ENCODE peak calls at places on chromosomes 3 and 15, in five cellular contexts. One of them, this sample, is unnamed.
A peak's percentile ranks its signal among the peaks of the same experiment; 100 is the strongest.

GRCh38 chr3:88195951-88196434 is 46.2 kb downstream of the C3orf38 start:
- DNase-seq in thyroid gland: no peak
- DNase-seq in IMR-90: peak; percentile 56
- DNase-seq in ovary: no peak
- DNase-seq in sigmoid colon: no peak
- DNase-seq in this sample: no peak

GRCh38 chr3:14988988-14989394 is 41.6 kb downstream of the NR2C2 start:
- DNase-seq in ovary: no peak
- DNase-seq in sigmoid colon: no peak
- DNase-seq in thyroid gland: no peak
- DNase-seq in IMR-90: no peak
- DNase-seq in this sample: no peak

GRCh38 chr15:72784233-72784876 is 797 bp upstream of the ADPGK start:
- DNase-seq in ovary: no peak
- DNase-seq in sigmoid colon: no peak
- DNase-seq in thyroid gland: no peak
- DNase-seq in IMR-90: peak; percentile 89
- DNase-seq in this sample: no peak

GRCh38 chr3:149765762-149766334 is 13.6 kb upstream of the COMMD2 start:
- DNase-seq in IMR-90: peak; percentile 67
- DNase-seq in sigmoid colon: no peak
- DNase-seq in thyroid gland: no peak
- DNase-seq in ovary: no peak
- DNase-seq in this sample: no peak

GRCh38 chr3:114504941-114505632 is 211.3 kb downstream of the TIGIT start:
- DNase-seq in ovary: no peak
- DNase-seq in thyroid gland: no peak
- DNase-seq in sigmoid colon: no peak
- DNase-seq in IMR-90: peak; percentile 20
- DNase-seq in this sample: no peak

GRCh38 chr15:83064859-83065258 is 2.2 kb downstream of the BTBD1 start:
- DNase-seq in thyroid gland: no peak
- DNase-seq in ovary: no peak
- DNase-seq in IMR-90: peak; percentile 37
- DNase-seq in sigmoid colon: no peak
- DNase-seq in this sample: no peak

GRCh38 chr3:56593455-56594158 is 36.6 kb downstream of the CCDC66 start:
- DNase-seq in sigmoid colon: no peak
- DNase-seq in IMR-90: no peak
- DNase-seq in ovary: no peak
- DNase-seq in thyroid gland: no peak
- DNase-seq in this sample: no peak

GRCh38 chr3:127803619-127804018 is 18.7 kb downstream of the MGLL start:
- DNase-seq in ovary: no peak
- DNase-seq in IMR-90: peak; percentile 98
- DNase-seq in sigmoid colon: no peak
- DNase-seq in thyroid gland: no peak
- DNase-seq in this sample: no peak

GRCh38 chr15:87538327-87538834 is 718.2 kb downstream of the NTRK3 start:
- DNase-seq in ovary: no peak
- DNase-seq in thyroid gland: no peak
- DNase-seq in IMR-90: no peak
- DNase-seq in sigmoid colon: no peak
- DNase-seq in this sample: no peak

GRCh38 chr3:105430460-105430859 is 63.8 kb downstream of the ALCAM start:
- DNase-seq in thyroid gland: no peak
- DNase-seq in ovary: no peak
- DNase-seq in sigmoid colon: no peak
- DNase-seq in IMR-90: no peak
- DNase-seq in this sample: no peak

GRCh38 chr15:47439146-47439869 is 278.0 kb upstream of the SEMA6D start:
- DNase-seq in IMR-90: peak; percentile 65
- DNase-seq in thyroid gland: no peak
- DNase-seq in ovary: no peak
- DNase-seq in sigmoid colon: no peak
- DNase-seq in this sample: no peak

GRCh38 chr15:72227720-72228119 is 3.3 kb downstream of the PKM start:
- DNase-seq in sigmoid colon: no peak
- DNase-seq in ovary: no peak
- DNase-seq in thyroid gland: no peak
- DNase-seq in IMR-90: no peak
- DNase-seq in this sample: no peak

DNA sequence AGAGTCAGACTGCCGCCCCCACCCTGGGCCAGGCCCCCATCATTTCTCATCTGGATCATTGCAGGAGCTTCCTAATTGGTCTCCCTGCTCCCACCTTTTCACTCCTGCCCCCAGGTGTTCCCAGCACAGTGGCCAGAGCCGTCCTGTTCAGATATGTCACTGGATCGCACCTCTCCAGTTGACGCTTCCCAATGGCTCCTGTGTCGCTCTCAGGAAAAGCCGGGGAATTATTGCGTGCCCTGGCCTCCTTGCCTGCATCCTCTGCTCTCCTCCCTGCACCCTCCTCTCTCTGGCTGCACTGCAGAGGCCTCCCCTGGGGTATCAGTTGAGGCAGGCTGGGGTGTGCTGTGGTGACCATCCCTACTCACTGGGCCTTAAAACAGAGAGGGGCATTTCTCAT is 25.5 kb upstream of the CYP11A1 start:
- DNase-seq in IMR-90: no peak
- DNase-seq in ovary: no peak
- DNase-seq in sigmoid colon: no peak
- DNase-seq in thyroid gland: no peak
- DNase-seq in this sample: no peak
- H3K4me1 ChIP-seq in IMR-90: peaks cover 33% of the 10 kb centered on the region
- H3K4me1 ChIP-seq in ovary: no peaks in the 10 kb centered on the region
- H3K4me1 ChIP-seq in sigmoid colon: no peaks in the 10 kb centered on the region
- H3K4me1 ChIP-seq in thyroid gland: no peaks in the 10 kb centered on the region
- H3K4me1 ChIP-seq in this sample: no peaks in the 10 kb centered on the region

GRCh38 chr15:51622269-51623180 is at the start of gene DMXL2:
- DNase-seq in sigmoid colon: peak; percentile 93
- DNase-seq in ovary: peak; percentile 81
- DNase-seq in IMR-90: peak; percentile 85
- DNase-seq in thyroid gland: peak; percentile 87
- DNase-seq in this sample: peak; percentile 90
- TF ChIP-seq POLR2A in sigmoid colon: no peak
- TF ChIP-seq POLR2A in ovary: no peak
- TF ChIP-seq POLR2A in IMR-90: no peak
- TF ChIP-seq POLR2A in thyroid gland: peak; percentile 59
- TF ChIP-seq POLR2A in this sample: peak; percentile 55

GRCh38 chr3:52915245-52915772 is 18.0 kb upstream of the STIMATE start:
- DNase-seq in IMR-90: no peak
- DNase-seq in sigmoid colon: no peak
- DNase-seq in thyroid gland: no peak
- DNase-seq in ovary: no peak
- DNase-seq in this sample: no peak
- H3K27ac ChIP-seq in IMR-90: no peak overlapping the region
- H3K27ac ChIP-seq in sigmoid colon: no peak overlapping the region
- H3K27ac ChIP-seq in thyroid gland: no peak overlapping the region
- H3K27ac ChIP-seq in ovary: no peak overlapping the region
- H3K27ac ChIP-seq in this sample: no peak overlapping the region

GRCh38 chr3:11204697-11205397 is 50.6 kb downstream of the HRH1 start:
- DNase-seq in thyroid gland: peak; percentile 41
- DNase-seq in IMR-90: no peak
- DNase-seq in sigmoid colon: peak; percentile 32
- DNase-seq in ovary: no peak
- DNase-seq in this sample: no peak
- H3K4me1 ChIP-seq in thyroid gland: peaks cover 41% of the 10 kb centered on the region
- H3K4me1 ChIP-seq in IMR-90: peaks cover 17% of the 10 kb centered on the region
- H3K4me1 ChIP-seq in sigmoid colon: peaks cover 32% of the 10 kb centered on the region
- H3K4me1 ChIP-seq in ovary: peaks cover 1% of the 10 kb centered on the region
- H3K4me1 ChIP-seq in this sample: no peaks in the 10 kb centered on the region

GRCh38 chr15:88628018-88628673 is 7.0 kb downstream of the AEN start:
- DNase-seq in ovary: no peak
- DNase-seq in thyroid gland: no peak
- DNase-seq in IMR-90: no peak
- DNase-seq in sigmoid colon: peak; percentile 54
- DNase-seq in this sample: no peak
- TF ChIP-seq POLR2A in ovary: no peak
- TF ChIP-seq POLR2A in thyroid gland: no peak
- TF ChIP-seq POLR2A in IMR-90: no peak
- TF ChIP-seq POLR2A in sigmoid colon: no peak
- TF ChIP-seq POLR2A in this sample: no peak

GRCh38 chr3:187568171-187568570 is 102.0 kb downstream of the SST start:
- DNase-seq in ovary: no peak
- DNase-seq in IMR-90: no peak
- DNase-seq in thyroid gland: no peak
- DNase-seq in sigmoid colon: no peak
- DNase-seq in this sample: no peak
- H3K27ac ChIP-seq in ovary: no peak overlapping the region
- H3K27ac ChIP-seq in IMR-90: peak overlapping the region; percentile 69
- H3K27ac ChIP-seq in thyroid gland: peak overlapping the region; percentile 38
- H3K27ac ChIP-seq in sigmoid colon: no peak overlapping the region
- H3K27ac ChIP-seq in this sample: no peak overlapping the region

DNA sequence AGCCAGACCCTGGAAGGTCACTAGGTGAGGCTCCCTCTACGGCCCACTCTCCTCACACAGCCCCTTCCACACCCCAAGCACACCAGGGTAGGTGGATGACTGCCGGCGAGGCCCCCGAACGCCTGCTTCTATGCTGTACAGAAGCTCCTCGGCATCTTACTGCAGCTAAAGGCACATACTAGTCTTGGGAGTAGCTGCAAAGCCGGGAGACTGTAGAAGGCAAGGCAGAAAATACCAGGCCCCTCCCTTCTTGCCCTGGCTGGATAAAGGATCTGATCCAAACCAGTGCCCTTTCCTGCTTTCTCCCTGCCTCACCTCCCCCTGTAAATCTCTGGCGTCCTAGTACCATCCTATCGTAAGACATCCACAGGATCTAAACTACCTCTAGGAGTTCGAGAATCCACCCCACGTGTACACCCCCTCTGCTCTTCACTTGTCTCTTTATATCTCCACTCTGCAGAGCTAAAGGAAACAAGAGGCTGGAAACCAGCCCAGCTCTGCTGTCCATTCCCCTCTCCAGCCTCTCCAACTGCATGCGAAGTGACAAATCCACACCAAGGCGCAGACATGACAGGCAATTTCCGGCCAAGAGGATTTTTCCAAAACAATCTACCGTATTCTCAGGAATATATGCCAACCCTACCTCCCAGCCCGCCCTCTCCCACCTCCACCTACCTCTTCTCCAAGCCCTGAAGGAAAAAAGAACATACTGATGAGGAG is 11.8 kb downstream of the TNK2 start:
- DNase-seq in thyroid gland: peak; percentile 60
- DNase-seq in ovary: peak; percentile 59
- DNase-seq in sigmoid colon: peak; percentile 83
- DNase-seq in IMR-90: peak; percentile 83
- DNase-seq in this sample: peak; percentile 49
- H3K4me1 ChIP-seq in thyroid gland: peaks cover 70% of the 10 kb centered on the region
- H3K4me1 ChIP-seq in ovary: peaks cover 14% of the 10 kb centered on the region
- H3K4me1 ChIP-seq in sigmoid colon: peaks cover 66% of the 10 kb centered on the region
- H3K4me1 ChIP-seq in IMR-90: peaks cover 39% of the 10 kb centered on the region
- H3K4me1 ChIP-seq in this sample: no peaks in the 10 kb centered on the region

GRCh38 chr15:31567861-31568260 is 241.2 kb downstream of the KLF13 start:
- DNase-seq in sigmoid colon: no peak
- DNase-seq in IMR-90: no peak
- DNase-seq in thyroid gland: no peak
- DNase-seq in ovary: no peak
- DNase-seq in this sample: no peak
- TF ChIP-seq POLR2A in sigmoid colon: no peak
- TF ChIP-seq POLR2A in IMR-90: no peak
- TF ChIP-seq POLR2A in thyroid gland: no peak
- TF ChIP-seq POLR2A in ovary: no peak
- TF ChIP-seq POLR2A in this sample: no peak

DNA sequence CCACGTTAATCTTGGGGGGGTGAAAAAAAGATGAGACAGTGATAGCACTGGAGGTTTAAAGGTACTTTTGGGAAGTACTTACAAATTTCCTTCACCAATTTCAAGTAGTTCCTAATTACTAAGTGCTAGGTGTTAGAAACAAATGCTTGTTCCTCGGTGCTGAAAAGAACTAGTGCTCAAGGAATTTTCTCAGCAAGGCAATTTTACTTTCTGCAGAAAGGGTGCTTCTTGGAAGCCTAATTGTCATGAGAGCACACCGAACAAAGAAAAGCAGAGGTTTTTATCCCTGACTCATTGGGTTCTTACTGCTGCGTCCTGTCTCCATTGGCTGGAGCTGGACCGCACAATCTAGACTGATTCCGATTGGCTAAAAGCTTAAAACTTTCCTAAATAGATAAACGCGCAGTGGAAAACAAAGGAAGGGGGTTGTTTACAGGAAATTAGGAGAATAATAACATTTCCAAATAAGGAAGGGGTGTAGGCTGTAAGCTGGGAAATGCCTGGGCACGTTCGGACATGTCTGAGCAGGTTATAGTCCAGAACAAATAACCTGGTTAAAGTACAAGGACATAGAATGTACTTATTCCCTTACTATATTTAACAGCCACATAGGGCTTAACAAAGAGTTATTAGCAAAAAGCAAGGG is 49.6 kb downstream of the CHD2 start:
- DNase-seq in IMR-90: no peak
- DNase-seq in ovary: no peak
- DNase-seq in thyroid gland: no peak
- DNase-seq in sigmoid colon: no peak
- DNase-seq in this sample: no peak
- H3K27ac ChIP-seq in IMR-90: peak overlapping the region; percentile 21
- H3K27ac ChIP-seq in ovary: no peak overlapping the region
- H3K27ac ChIP-seq in thyroid gland: peak overlapping the region; percentile 68
- H3K27ac ChIP-seq in sigmoid colon: no peak overlapping the region
- H3K27ac ChIP-seq in this sample: no peak overlapping the region

This sample was measured in right lobe of liver.